ENCODE peak calls at places on chromosomes 3 and 15, in six cellular contexts. One of them, this sample, is unnamed.

GRCh38 chr3:71421820-71422566 is 161.5 kb downstream of the FOXP1 start:
- DNase-seq in EL: no peak
- DNase-seq in GM18507: peak; percentile 49
- DNase-seq in Ammon's horn: no peak
- DNase-seq in activated effector memory CD4-positive, alpha-beta T cell treated with Interleukin-2 at 50 U/mL for 16 hours: no peak
- DNase-seq in spleen: peak; percentile 82
- DNase-seq in this sample: no peak

GRCh38 chr15:22226034-22226790 is 145.9 kb downstream of the OR4M2 start:
- DNase-seq in EL: no peak
- DNase-seq in GM18507: no peak
- DNase-seq in Ammon's horn: no peak
- DNase-seq in activated effector memory CD4-positive, alpha-beta T cell treated with Interleukin-2 at 50 U/mL for 16 hours: no peak
- DNase-seq in spleen: peak; percentile 70
- DNase-seq in this sample: no peak

GRCh38 chr3:43345246-43345645 is 58.9 kb downstream of the SNRK start:
- DNase-seq in EL: no peak
- DNase-seq in GM18507: no peak
- DNase-seq in Ammon's horn: no peak
- DNase-seq in activated effector memory CD4-positive, alpha-beta T cell treated with Interleukin-2 at 50 U/mL for 16 hours: no peak
- DNase-seq in spleen: no peak
- DNase-seq in this sample: no peak

GRCh38 chr3:122435950-122436349 is 20.1 kb upstream of the WDR5B start:
- DNase-seq in EL: no peak
- DNase-seq in GM18507: no peak
- DNase-seq in Ammon's horn: no peak
- DNase-seq in activated effector memory CD4-positive, alpha-beta T cell treated with Interleukin-2 at 50 U/mL for 16 hours: no peak
- DNase-seq in spleen: no peak
- DNase-seq in this sample: no peak

GRCh38 chr15:30903497-30904187 is at the start of gene FAN1:
- DNase-seq in EL: peak; percentile 90
- DNase-seq in GM18507: peak; percentile 82
- DNase-seq in Ammon's horn: peak; percentile 93
- DNase-seq in activated effector memory CD4-positive, alpha-beta T cell treated with Interleukin-2 at 50 U/mL for 16 hours: peak; percentile 72
- DNase-seq in spleen: peak; percentile 95
- DNase-seq in this sample: peak; percentile 89

GRCh38 chr3:66138336-66139234 is 82.2 kb upstream of the SLC25A26 start:
- DNase-seq in EL: peak; percentile 77
- DNase-seq in GM18507: no peak
- DNase-seq in Ammon's horn: peak; percentile 70
- DNase-seq in activated effector memory CD4-positive, alpha-beta T cell treated with Interleukin-2 at 50 U/mL for 16 hours: no peak
- DNase-seq in spleen: no peak
- DNase-seq in this sample: peak; percentile 79

GRCh38 chr15:62360286-62360685 is 195.2 kb upstream of the C2CD4B start:
- DNase-seq in EL: no peak
- DNase-seq in GM18507: no peak
- DNase-seq in Ammon's horn: no peak
- DNase-seq in activated effector memory CD4-positive, alpha-beta T cell treated with Interleukin-2 at 50 U/mL for 16 hours: no peak
- DNase-seq in spleen: no peak
- DNase-seq in this sample: no peak

GRCh38 chr15:69468241-69469121 is 15.9 kb downstream of the RPLP1 start:
- DNase-seq in EL: peak; percentile 53
- DNase-seq in GM18507: no peak
- DNase-seq in Ammon's horn: no peak
- DNase-seq in activated effector memory CD4-positive, alpha-beta T cell treated with Interleukin-2 at 50 U/mL for 16 hours: peak; percentile 82
- DNase-seq in spleen: no peak
- DNase-seq in this sample: peak; percentile 77

GRCh38 chr15:62125763-62126162 is 39.3 kb downstream of the C2CD4B start:
- DNase-seq in EL: peak; percentile 53
- DNase-seq in GM18507: no peak
- DNase-seq in Ammon's horn: no peak
- DNase-seq in activated effector memory CD4-positive, alpha-beta T cell treated with Interleukin-2 at 50 U/mL for 16 hours: no peak
- DNase-seq in spleen: no peak
- DNase-seq in this sample: peak; percentile 60

GRCh38 chr3:53464424-53464823 is 30.0 kb upstream of the CACNA1D start:
- DNase-seq in EL: no peak
- DNase-seq in GM18507: no peak
- DNase-seq in Ammon's horn: peak; percentile 12
- DNase-seq in activated effector memory CD4-positive, alpha-beta T cell treated with Interleukin-2 at 50 U/mL for 16 hours: no peak
- DNase-seq in spleen: no peak
- DNase-seq in this sample: peak; percentile 20

GRCh38 chr15:74957301-74958035 is 896 bp upstream of the RPP25 start:
- DNase-seq in EL: peak; percentile 53
- DNase-seq in GM18507: no peak
- DNase-seq in Ammon's horn: no peak
- DNase-seq in activated effector memory CD4-positive, alpha-beta T cell treated with Interleukin-2 at 50 U/mL for 16 hours: no peak
- DNase-seq in spleen: peak; percentile 80
- DNase-seq in this sample: peak; percentile 33

GRCh38 chr15:74382004-74382816 is 14.8 kb upstream of the CYP11A1 start:
- DNase-seq in EL: peak; percentile 86
- DNase-seq in GM18507: peak; percentile 62
- DNase-seq in Ammon's horn: peak; percentile 92
- DNase-seq in activated effector memory CD4-positive, alpha-beta T cell treated with Interleukin-2 at 50 U/mL for 16 hours: peak; percentile 58
- DNase-seq in spleen: peak; percentile 96
- DNase-seq in this sample: peak; percentile 84

GRCh38 chr3:37544869-37545352 is 316.8 kb upstream of the CTDSPL start:
- DNase-seq in EL: no peak
- DNase-seq in GM18507: no peak
- DNase-seq in Ammon's horn: no peak
- DNase-seq in activated effector memory CD4-positive, alpha-beta T cell treated with Interleukin-2 at 50 U/mL for 16 hours: no peak
- DNase-seq in spleen: peak; percentile 84
- DNase-seq in this sample: no peak

GRCh38 chr3:149726716-149727407 is 25.4 kb downstream of the COMMD2 start:
- DNase-seq in EL: peak; percentile 4
- DNase-seq in GM18507: no peak
- DNase-seq in Ammon's horn: no peak
- DNase-seq in activated effector memory CD4-positive, alpha-beta T cell treated with Interleukin-2 at 50 U/mL for 16 hours: no peak
- DNase-seq in spleen: no peak
- DNase-seq in this sample: no peak

GRCh38 chr15:31483053-31483923 is 156.7 kb downstream of the KLF13 start:
- DNase-seq in EL: no peak
- DNase-seq in GM18507: no peak
- DNase-seq in Ammon's horn: no peak
- DNase-seq in activated effector memory CD4-positive, alpha-beta T cell treated with Interleukin-2 at 50 U/mL for 16 hours: peak; percentile 37
- DNase-seq in spleen: peak; percentile 78
- DNase-seq in this sample: no peak

GRCh38 chr3:171784387-171784786 is 25.9 kb downstream of the PLD1 start:
- DNase-seq in EL: no peak
- DNase-seq in GM18507: no peak
- DNase-seq in Ammon's horn: no peak
- DNase-seq in activated effector memory CD4-positive, alpha-beta T cell treated with Interleukin-2 at 50 U/mL for 16 hours: no peak
- DNase-seq in spleen: no peak
- DNase-seq in this sample: no peak

GRCh38 chr15:67922971-67923646 is 83.3 kb upstream of the RNU6-1 start:
- DNase-seq in EL: no peak
- DNase-seq in GM18507: no peak
- DNase-seq in Ammon's horn: no peak
- DNase-seq in activated effector memory CD4-positive, alpha-beta T cell treated with Interleukin-2 at 50 U/mL for 16 hours: no peak
- DNase-seq in spleen: no peak
- DNase-seq in this sample: no peak

GRCh38 chr3:53613111-53613510 is 118.7 kb downstream of the CACNA1D start:
- DNase-seq in EL: no peak
- DNase-seq in GM18507: no peak
- DNase-seq in Ammon's horn: peak; percentile 56
- DNase-seq in activated effector memory CD4-positive, alpha-beta T cell treated with Interleukin-2 at 50 U/mL for 16 hours: no peak
- DNase-seq in spleen: no peak
- DNase-seq in this sample: no peak

GRCh38 chr3:178856804-178857203 is 214.8 kb downstream of the ZMAT3 start:
- DNase-seq in EL: no peak
- DNase-seq in GM18507: no peak
- DNase-seq in Ammon's horn: no peak
- DNase-seq in activated effector memory CD4-positive, alpha-beta T cell treated with Interleukin-2 at 50 U/mL for 16 hours: no peak
- DNase-seq in spleen: no peak
- DNase-seq in this sample: no peak

GRCh38 chr3:124797426-124797945 is 67.2 kb downstream of the UMPS start:
- DNase-seq in EL: no peak
- DNase-seq in GM18507: no peak
- DNase-seq in Ammon's horn: no peak
- DNase-seq in activated effector memory CD4-positive, alpha-beta T cell treated with Interleukin-2 at 50 U/mL for 16 hours: no peak
- DNase-seq in spleen: no peak
- DNase-seq in this sample: no peak

GRCh38 chr3:184503647-184504046 is 57.9 kb upstream of the EPHB3 start:
- DNase-seq in EL: no peak
- DNase-seq in GM18507: no peak
- DNase-seq in Ammon's horn: no peak
- DNase-seq in activated effector memory CD4-positive, alpha-beta T cell treated with Interleukin-2 at 50 U/mL for 16 hours: no peak
- DNase-seq in spleen: no peak
- DNase-seq in this sample: peak; percentile 13

GRCh38 chr3:47536221-47536891 is 22.8 kb upstream of the ELP6 start:
- DNase-seq in EL: no peak
- DNase-seq in GM18507: no peak
- DNase-seq in Ammon's horn: peak; percentile 83
- DNase-seq in activated effector memory CD4-positive, alpha-beta T cell treated with Interleukin-2 at 50 U/mL for 16 hours: no peak
- DNase-seq in spleen: peak; percentile 53
- DNase-seq in this sample: no peak

GRCh38 chr15:74961616-74962015 is 5.0 kb upstream of the RPP25 start:
- DNase-seq in EL: no peak
- DNase-seq in GM18507: no peak
- DNase-seq in Ammon's horn: no peak
- DNase-seq in activated effector memory CD4-positive, alpha-beta T cell treated with Interleukin-2 at 50 U/mL for 16 hours: no peak
- DNase-seq in spleen: no peak
- DNase-seq in this sample: no peak

GRCh38 chr3:104982130-104982529 is 384.6 kb upstream of the ALCAM start:
- DNase-seq in EL: no peak
- DNase-seq in GM18507: no peak
- DNase-seq in Ammon's horn: no peak
- DNase-seq in activated effector memory CD4-positive, alpha-beta T cell treated with Interleukin-2 at 50 U/mL for 16 hours: no peak
- DNase-seq in spleen: no peak
- DNase-seq in this sample: no peak

GRCh38 chr15:40894689-40895308 is 549 bp downstream of the VPS18 start:
- DNase-seq in EL: peak; percentile 83
- DNase-seq in GM18507: no peak
- DNase-seq in Ammon's horn: peak; percentile 37
- DNase-seq in activated effector memory CD4-positive, alpha-beta T cell treated with Interleukin-2 at 50 U/mL for 16 hours: peak; percentile 38
- DNase-seq in spleen: peak; percentile 93
- DNase-seq in this sample: peak; percentile 93

GRCh38 chr3:67655364-67656121 is 1.1 kb upstream of the SUCLG2 start:
- DNase-seq in EL: no peak
- DNase-seq in GM18507: no peak
- DNase-seq in Ammon's horn: peak; percentile 16
- DNase-seq in activated effector memory CD4-positive, alpha-beta T cell treated with Interleukin-2 at 50 U/mL for 16 hours: peak; percentile 72
- DNase-seq in spleen: peak; percentile 88
- DNase-seq in this sample: no peak

GRCh38 chr3:14391033-14391432 is 11.4 kb upstream of the SLC6A6 start:
- DNase-seq in EL: peak; percentile 65
- DNase-seq in GM18507: no peak
- DNase-seq in Ammon's horn: peak; percentile 65
- DNase-seq in activated effector memory CD4-positive, alpha-beta T cell treated with Interleukin-2 at 50 U/mL for 16 hours: no peak
- DNase-seq in spleen: no peak
- DNase-seq in this sample: peak; percentile 36

GRCh38 chr3:171446801-171447578 is 13.2 kb downstream of the TNIK start:
- DNase-seq in EL: peak; percentile 90
- DNase-seq in GM18507: no peak
- DNase-seq in Ammon's horn: no peak
- DNase-seq in activated effector memory CD4-positive, alpha-beta T cell treated with Interleukin-2 at 50 U/mL for 16 hours: no peak
- DNase-seq in spleen: no peak
- DNase-seq in this sample: peak; percentile 92

GRCh38 chr15:57861039-57861638 is 154.6 kb downstream of the POLR2M start:
- DNase-seq in EL: peak; percentile 76
- DNase-seq in GM18507: no peak
- DNase-seq in Ammon's horn: peak; percentile 76
- DNase-seq in activated effector memory CD4-positive, alpha-beta T cell treated with Interleukin-2 at 50 U/mL for 16 hours: no peak
- DNase-seq in spleen: no peak
- DNase-seq in this sample: peak; percentile 74

GRCh38 chr3:12170207-12170606 is 11.5 kb upstream of the TIMP4 start:
- DNase-seq in EL: peak; percentile 34
- DNase-seq in GM18507: no peak
- DNase-seq in Ammon's horn: peak; percentile 22
- DNase-seq in activated effector memory CD4-positive, alpha-beta T cell treated with Interleukin-2 at 50 U/mL for 16 hours: no peak
- DNase-seq in spleen: no peak
- DNase-seq in this sample: peak; percentile 38

GRCh38 chr15:55917881-55918296 is 75.5 kb downstream of the NEDD4 start:
- DNase-seq in EL: peak; percentile 90
- DNase-seq in GM18507: no peak
- DNase-seq in Ammon's horn: peak; percentile 35
- DNase-seq in activated effector memory CD4-positive, alpha-beta T cell treated with Interleukin-2 at 50 U/mL for 16 hours: no peak
- DNase-seq in spleen: no peak
- DNase-seq in this sample: peak; percentile 97

GRCh38 chr3:140529096-140529495 is 148.8 kb upstream of the TRIM42 start:
- DNase-seq in EL: peak; percentile 29
- DNase-seq in GM18507: no peak
- DNase-seq in Ammon's horn: no peak
- DNase-seq in activated effector memory CD4-positive, alpha-beta T cell treated with Interleukin-2 at 50 U/mL for 16 hours: no peak
- DNase-seq in spleen: no peak
- DNase-seq in this sample: peak; percentile 17

GRCh38 chr3:184348057-184348382 is 10.6 kb downstream of the FAM131A start:
- DNase-seq in EL: no peak
- DNase-seq in GM18507: no peak
- DNase-seq in Ammon's horn: no peak
- DNase-seq in activated effector memory CD4-positive, alpha-beta T cell treated with Interleukin-2 at 50 U/mL for 16 hours: no peak
- DNase-seq in spleen: no peak
- DNase-seq in this sample: no peak

GRCh38 chr3:119769394-119770149 is 12.3 kb upstream of the NR1I2 start:
- DNase-seq in EL: peak; percentile 77
- DNase-seq in GM18507: no peak
- DNase-seq in Ammon's horn: no peak
- DNase-seq in activated effector memory CD4-positive, alpha-beta T cell treated with Interleukin-2 at 50 U/mL for 16 hours: no peak
- DNase-seq in spleen: no peak
- DNase-seq in this sample: peak; percentile 15

GRCh38 chr15:90386221-90386620 is 1.8 kb upstream of the IQGAP1 start:
- DNase-seq in EL: no peak
- DNase-seq in GM18507: no peak
- DNase-seq in Ammon's horn: no peak
- DNase-seq in activated effector memory CD4-positive, alpha-beta T cell treated with Interleukin-2 at 50 U/mL for 16 hours: no peak
- DNase-seq in spleen: no peak
- DNase-seq in this sample: no peak

GRCh38 chr3:153305189-153305588 is 143.2 kb downstream of the RAP2B start:
- DNase-seq in EL: no peak
- DNase-seq in GM18507: no peak
- DNase-seq in Ammon's horn: no peak
- DNase-seq in activated effector memory CD4-positive, alpha-beta T cell treated with Interleukin-2 at 50 U/mL for 16 hours: no peak
- DNase-seq in spleen: no peak
- DNase-seq in this sample: no peak